ENCODE peak calls at places on chromosomes 4 and X, in seven cellular contexts. One of them, this sample, is unnamed.
A peak's percentile ranks its signal among the peaks of the same experiment; 100 is the strongest.

GRCh38 chrX:2657532-2657931 is 33.6 kb upstream of the CD99 start:
- DNase-seq in ovary: no peak
- DNase-seq in right lobe of liver: no peak
- DNase-seq in fibroblast of the aortic adventitia: no peak
- DNase-seq in fibroblast of mammary gland: no peak
- DNase-seq in tibial nerve: no peak
- DNase-seq in GM23338: no peak
- DNase-seq in this sample: no peak

GRCh38 chr4:5753766-5754528 is 42.9 kb downstream of the EVC start:
- DNase-seq in ovary: no peak
- DNase-seq in right lobe of liver: no peak
- DNase-seq in fibroblast of the aortic adventitia: peak; percentile 91
- DNase-seq in fibroblast of mammary gland: peak; percentile 98
- DNase-seq in tibial nerve: no peak
- DNase-seq in GM23338: no peak
- DNase-seq in this sample: no peak

GRCh38 chr4:41260315-41260714 is 3.6 kb downstream of the UCHL1 start:
- DNase-seq in ovary: no peak
- DNase-seq in right lobe of liver: no peak
- DNase-seq in fibroblast of the aortic adventitia: no peak
- DNase-seq in fibroblast of mammary gland: no peak
- DNase-seq in tibial nerve: no peak
- DNase-seq in GM23338: no peak
- DNase-seq in this sample: no peak

GRCh38 chrX:115023139-115023538 is 5.7 kb upstream of the IL13RA2 start:
- DNase-seq in ovary: no peak
- DNase-seq in right lobe of liver: no peak
- DNase-seq in fibroblast of the aortic adventitia: peak; percentile 87
- DNase-seq in fibroblast of mammary gland: peak; percentile 87
- DNase-seq in tibial nerve: no peak
- DNase-seq in GM23338: no peak
- DNase-seq in this sample: no peak

GRCh38 chr4:139301821-139302611 is at the start of gene NDUFC1:
- DNase-seq in ovary: peak; percentile 63
- DNase-seq in right lobe of liver: peak; percentile 66
- DNase-seq in fibroblast of the aortic adventitia: peak; percentile 45
- DNase-seq in fibroblast of mammary gland: peak; percentile 36
- DNase-seq in tibial nerve: peak; percentile 38
- DNase-seq in GM23338: peak; percentile 81
- DNase-seq in this sample: no peak

GRCh38 chr4:169410839-169411770 is 140.3 kb upstream of the SH3RF1 start:
- DNase-seq in ovary: no peak
- DNase-seq in right lobe of liver: no peak
- DNase-seq in fibroblast of the aortic adventitia: no peak
- DNase-seq in fibroblast of mammary gland: peak; percentile 51
- DNase-seq in tibial nerve: peak; percentile 12
- DNase-seq in GM23338: peak; percentile 57
- DNase-seq in this sample: no peak

GRCh38 chrX:18971506-18971905 is 12.4 kb downstream of the PHKA2 start:
- DNase-seq in ovary: no peak
- DNase-seq in right lobe of liver: no peak
- DNase-seq in fibroblast of the aortic adventitia: no peak
- DNase-seq in fibroblast of mammary gland: no peak
- DNase-seq in tibial nerve: no peak
- DNase-seq in GM23338: no peak
- DNase-seq in this sample: no peak

GRCh38 chr4:8568068-8568668 is 12.0 kb upstream of the GPR78 start:
- DNase-seq in ovary: no peak
- DNase-seq in right lobe of liver: no peak
- DNase-seq in fibroblast of the aortic adventitia: no peak
- DNase-seq in fibroblast of mammary gland: no peak
- DNase-seq in tibial nerve: no peak
- DNase-seq in GM23338: peak; percentile 93
- DNase-seq in this sample: no peak

GRCh38 chr4:107213880-107214279 is 177.8 kb upstream of the DKK2 start:
- DNase-seq in ovary: no peak
- DNase-seq in right lobe of liver: no peak
- DNase-seq in fibroblast of the aortic adventitia: peak; percentile 26
- DNase-seq in fibroblast of mammary gland: peak; percentile 12
- DNase-seq in tibial nerve: no peak
- DNase-seq in GM23338: no peak
- DNase-seq in this sample: no peak

GRCh38 chr4:132344924-132345828 is 803.9 kb upstream of the PCDH10 start:
- DNase-seq in ovary: no peak
- DNase-seq in right lobe of liver: no peak
- DNase-seq in fibroblast of the aortic adventitia: no peak
- DNase-seq in fibroblast of mammary gland: no peak
- DNase-seq in tibial nerve: no peak
- DNase-seq in GM23338: peak; percentile 6
- DNase-seq in this sample: no peak

GRCh38 chr4:122500852-122501501 is 44.5 kb upstream of the IL2 start:
- DNase-seq in ovary: no peak
- DNase-seq in right lobe of liver: no peak
- DNase-seq in fibroblast of the aortic adventitia: peak; percentile 89
- DNase-seq in fibroblast of mammary gland: peak; percentile 21
- DNase-seq in tibial nerve: no peak
- DNase-seq in GM23338: no peak
- DNase-seq in this sample: no peak

GRCh38 chr4:87868482-87868881 is 35.7 kb downstream of the MEPE start:
- DNase-seq in ovary: no peak
- DNase-seq in right lobe of liver: no peak
- DNase-seq in fibroblast of the aortic adventitia: no peak
- DNase-seq in fibroblast of mammary gland: no peak
- DNase-seq in tibial nerve: no peak
- DNase-seq in GM23338: no peak
- DNase-seq in this sample: no peak

GRCh38 chrX:40406330-40406859 is 174.4 kb upstream of the ATP6AP2 start:
- DNase-seq in ovary: no peak
- DNase-seq in right lobe of liver: no peak
- DNase-seq in fibroblast of the aortic adventitia: no peak
- DNase-seq in fibroblast of mammary gland: no peak
- DNase-seq in tibial nerve: no peak
- DNase-seq in GM23338: no peak
- DNase-seq in this sample: no peak

GRCh38 chr4:174332741-174333493 is 49.2 kb downstream of the CEP44 start:
- DNase-seq in ovary: no peak
- DNase-seq in right lobe of liver: no peak
- DNase-seq in fibroblast of the aortic adventitia: peak; percentile 69
- DNase-seq in fibroblast of mammary gland: peak; percentile 53
- DNase-seq in tibial nerve: no peak
- DNase-seq in GM23338: no peak
- DNase-seq in this sample: no peak

DNA sequence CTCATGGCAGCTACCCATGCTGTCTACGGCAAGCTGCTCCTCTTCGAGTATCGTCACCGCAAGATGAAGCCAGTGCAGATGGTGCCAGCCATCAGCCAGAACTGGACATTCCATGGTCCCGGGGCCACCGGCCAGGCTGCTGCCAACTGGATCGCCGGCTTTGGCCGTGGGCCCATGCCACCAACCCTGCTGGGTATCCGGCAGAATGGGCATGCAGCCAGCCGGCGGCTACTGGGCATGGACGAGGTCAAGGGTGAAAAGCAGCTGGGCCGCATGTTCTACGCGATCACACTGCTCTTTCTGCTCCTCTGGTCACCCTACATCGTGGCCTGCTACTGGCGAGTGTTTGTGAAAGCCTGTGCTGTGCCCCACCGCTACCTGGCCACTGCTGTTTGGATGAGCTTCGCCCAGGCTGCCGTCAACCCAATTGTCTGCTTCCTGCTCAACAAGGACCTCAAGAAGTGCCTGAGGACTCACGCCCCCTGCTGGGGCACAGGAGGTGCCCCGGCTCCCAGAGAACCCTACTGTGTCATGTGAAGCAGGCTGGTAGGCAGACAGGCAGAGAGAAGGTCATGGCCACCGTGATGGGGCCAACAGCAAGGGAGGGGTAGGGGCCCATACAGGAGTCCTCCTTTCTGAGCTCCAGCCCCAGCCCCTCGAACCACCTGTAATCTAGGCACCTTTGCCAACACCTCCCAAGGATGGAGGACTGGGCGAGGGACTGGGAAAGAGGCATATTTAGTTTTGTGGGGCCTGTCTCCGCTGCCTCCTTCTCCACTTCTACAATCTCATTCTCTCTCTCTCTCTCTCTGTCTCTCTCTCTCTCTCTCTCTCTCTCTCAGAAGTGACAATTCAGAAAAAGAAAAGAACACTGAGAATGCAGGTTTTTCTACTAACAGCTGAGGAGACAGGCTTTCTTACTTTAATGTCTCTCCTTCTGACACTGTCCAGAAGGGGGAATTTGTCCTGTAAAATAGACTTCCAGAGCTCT is 4.7 kb upstream of the TSPYL2 start:
- DNase-seq in ovary: peak; percentile 55
- DNase-seq in right lobe of liver: no peak
- DNase-seq in fibroblast of the aortic adventitia: no peak
- DNase-seq in fibroblast of mammary gland: no peak
- DNase-seq in tibial nerve: no peak
- DNase-seq in GM23338: peak; percentile 14
- DNase-seq in this sample: no peak
- TF ChIP-seq CTCF in ovary: no peak
- TF ChIP-seq CTCF in right lobe of liver: no peak
- TF ChIP-seq CTCF in fibroblast of the aortic adventitia: no peak
- TF ChIP-seq CTCF in fibroblast of mammary gland: no peak
- TF ChIP-seq CTCF in tibial nerve: no peak
- TF ChIP-seq CTCF in GM23338: peak; percentile 23
- TF ChIP-seq CTCF in this sample: no peak

DNA sequence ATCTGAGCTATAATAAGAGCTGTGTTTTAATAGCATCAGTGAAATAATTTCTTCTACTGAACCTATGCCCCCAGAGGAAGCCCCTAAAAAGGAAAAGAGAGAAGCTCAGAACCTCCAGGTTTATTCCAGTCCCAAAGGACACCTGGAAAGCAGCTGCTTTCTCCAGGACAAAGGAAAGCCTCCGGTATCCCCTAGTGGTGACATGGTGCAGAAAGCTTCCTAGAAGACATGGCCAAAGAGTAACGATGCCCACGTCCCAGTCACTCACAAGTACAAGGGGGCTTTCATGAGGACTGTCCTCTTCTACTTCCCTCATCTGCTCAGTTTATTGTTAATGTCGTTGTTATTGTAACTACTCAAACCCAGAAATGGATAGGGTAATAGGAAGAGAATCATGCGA is 343.9 kb downstream of the UNC5C start:
- DNase-seq in ovary: no peak
- DNase-seq in right lobe of liver: no peak
- DNase-seq in fibroblast of the aortic adventitia: no peak
- DNase-seq in fibroblast of mammary gland: no peak
- DNase-seq in tibial nerve: no peak
- DNase-seq in GM23338: peak; percentile 61
- DNase-seq in this sample: no peak
- TF ChIP-seq CTCF in ovary: no peak
- TF ChIP-seq CTCF in right lobe of liver: no peak
- TF ChIP-seq CTCF in fibroblast of the aortic adventitia: no peak
- TF ChIP-seq CTCF in fibroblast of mammary gland: peak; percentile 32
- TF ChIP-seq CTCF in tibial nerve: no peak
- TF ChIP-seq CTCF in GM23338: peak; percentile 67
- TF ChIP-seq CTCF in this sample: peak; percentile 42

GRCh38 chr4:137283737-137284136 is 248.6 kb downstream of the PCDH18 start:
- DNase-seq in ovary: no peak
- DNase-seq in right lobe of liver: no peak
- DNase-seq in fibroblast of the aortic adventitia: peak; percentile 64
- DNase-seq in fibroblast of mammary gland: peak; percentile 57
- DNase-seq in tibial nerve: no peak
- DNase-seq in GM23338: peak; percentile 48
- DNase-seq in this sample: no peak
- TF ChIP-seq CTCF in ovary: peak; percentile 14
- TF ChIP-seq CTCF in right lobe of liver: no peak
- TF ChIP-seq CTCF in fibroblast of the aortic adventitia: peak; percentile 50
- TF ChIP-seq CTCF in fibroblast of mammary gland: peak; percentile 49
- TF ChIP-seq CTCF in tibial nerve: no peak
- TF ChIP-seq CTCF in GM23338: peak; percentile 65
- TF ChIP-seq CTCF in this sample: peak; percentile 83

DNA sequence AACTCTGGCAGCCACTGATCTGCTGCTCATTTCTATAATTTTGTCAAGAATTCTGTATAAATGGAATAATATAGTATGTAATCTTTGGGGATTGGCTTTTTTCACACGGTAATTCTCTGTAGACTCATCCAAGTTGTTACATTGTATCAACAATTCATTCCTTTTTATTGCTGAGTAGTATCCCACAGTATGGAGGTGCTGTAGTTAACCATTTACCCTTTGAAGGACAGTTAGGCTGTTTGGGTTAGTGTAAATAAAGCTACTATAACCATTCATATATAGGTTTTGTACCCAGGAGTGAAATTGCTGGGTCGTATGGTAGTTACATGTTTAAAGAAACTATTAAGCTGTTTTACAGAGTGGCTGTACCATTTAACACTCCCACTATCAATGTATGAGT is 157.0 kb upstream of the NDP start:
- DNase-seq in ovary: no peak
- DNase-seq in right lobe of liver: no peak
- DNase-seq in fibroblast of the aortic adventitia: no peak
- DNase-seq in fibroblast of mammary gland: no peak
- DNase-seq in tibial nerve: no peak
- DNase-seq in GM23338: no peak
- DNase-seq in this sample: no peak
- TF ChIP-seq CTCF in ovary: no peak
- TF ChIP-seq CTCF in right lobe of liver: no peak
- TF ChIP-seq CTCF in fibroblast of the aortic adventitia: no peak
- TF ChIP-seq CTCF in fibroblast of mammary gland: no peak
- TF ChIP-seq CTCF in tibial nerve: no peak
- TF ChIP-seq CTCF in GM23338: no peak
- TF ChIP-seq CTCF in this sample: no peak

DNA sequence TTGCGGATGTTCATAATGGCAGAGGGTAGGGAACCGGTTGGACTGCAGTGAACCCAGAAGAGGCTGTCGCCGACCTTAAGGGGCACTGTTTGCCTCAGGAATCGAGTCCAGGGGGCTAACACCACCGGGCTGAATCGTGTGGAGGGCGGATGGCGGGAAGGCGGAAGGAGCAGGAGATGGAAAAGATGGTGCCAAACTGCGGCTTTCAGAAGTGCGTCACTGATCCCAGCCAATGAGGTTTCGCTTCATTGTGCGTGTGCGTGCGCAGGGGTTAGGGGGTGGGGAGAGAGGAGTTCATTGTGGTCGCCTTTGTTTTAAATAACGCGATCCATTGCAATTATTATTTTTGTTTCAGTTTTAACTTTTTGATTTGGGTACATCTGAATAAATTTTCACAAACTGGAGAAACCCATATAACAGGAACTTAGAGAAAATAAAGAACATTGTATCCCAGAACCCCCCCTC is at the start of gene NAA11:
- DNase-seq in ovary: no peak
- DNase-seq in right lobe of liver: no peak
- DNase-seq in fibroblast of the aortic adventitia: no peak
- DNase-seq in fibroblast of mammary gland: no peak
- DNase-seq in tibial nerve: no peak
- DNase-seq in GM23338: no peak
- DNase-seq in this sample: no peak
- TF ChIP-seq CTCF in ovary: no peak
- TF ChIP-seq CTCF in right lobe of liver: no peak
- TF ChIP-seq CTCF in fibroblast of the aortic adventitia: no peak
- TF ChIP-seq CTCF in fibroblast of mammary gland: no peak
- TF ChIP-seq CTCF in tibial nerve: no peak
- TF ChIP-seq CTCF in GM23338: no peak
- TF ChIP-seq CTCF in this sample: no peak

This sample was measured in chondrocyte.